ENCODE peak calls at places on chromosomes 4 and X, in four cellular contexts. Z is cardiac muscle cell, N is progenitor cell of endocrine pancreas, U is neural crest cell. A is an unnamed sample.
A peak's percentile ranks its signal among the peaks of the same experiment; 100 is the strongest.

GRCh38 chr4:20809796-20810195 is 109.5 kb downstream of the PACRGL start:
- DNase-seq in Z (peak; percentile 18), N (no peak), U (no peak), A (no peak)

GRCh38 chr4:3228881-3229280 is 20.1 kb upstream of the MSANTD1 start:
- DNase-seq in Z (no peak), N (no peak), U (no peak), A (no peak)

GRCh38 chr4:164716901-164717300 is 37.0 kb upstream of the SMIM31 start:
- DNase-seq in Z (peak; percentile 18), N (no peak), U (no peak), A (no peak)

GRCh38 chr4:112560084-112560483 is 44.1 kb upstream of the NEUROG2 start:
- DNase-seq in Z (no peak), N (no peak), U (no peak), A (no peak)

GRCh38 chrX:1165535-1166196 is 46.8 kb downstream of the CRLF2 start:
- DNase-seq in Z (peak; percentile 38), N (no peak), U (no peak), A (no peak)

GRCh38 chr4:22338806-22339205 is 177.1 kb downstream of the ADGRA3 start:
- DNase-seq in Z (no peak), N (no peak), U (no peak), A (no peak)

GRCh38 chr4:17636696-17637351 is 22.4 kb downstream of the MED28 start:
- DNase-seq in Z (peak; percentile 85), N (peak; percentile 70), U (peak; percentile 85), A (peak; percentile 85)

GRCh38 chrX:848366-848765 is 217.8 kb downstream of the SHOX start:
- DNase-seq in Z (no peak), N (no peak), U (no peak), A (no peak)

GRCh38 chr4:25915359-25915716 is 1.3 kb downstream of the SMIM20 start:
- DNase-seq in Z (no peak), N (no peak), U (no peak), A (no peak)

GRCh38 chr4:24888475-24888874 is 24.4 kb downstream of the CCDC149 start:
- DNase-seq in Z (no peak), N (no peak), U (no peak), A (no peak)

GRCh38 chrX:107485019-107485418 is 35.6 kb downstream of the FRMPD3 start:
- DNase-seq in Z (no peak), N (no peak), U (no peak), A (no peak)
- TF ChIP-seq CTCF in Z (no peak), N (no peak), U (no peak), A (no peak)

GRCh38 chrX:143788265-143788664 is 67.7 kb upstream of the SPANXN2 start:
- DNase-seq in Z (peak; percentile 34), N (no peak), U (peak; percentile 2), A (no peak)
- TF ChIP-seq CTCF in Z (peak; percentile 51), N (peak; percentile 57), U (peak; percentile 60), A (no peak)

DNA sequence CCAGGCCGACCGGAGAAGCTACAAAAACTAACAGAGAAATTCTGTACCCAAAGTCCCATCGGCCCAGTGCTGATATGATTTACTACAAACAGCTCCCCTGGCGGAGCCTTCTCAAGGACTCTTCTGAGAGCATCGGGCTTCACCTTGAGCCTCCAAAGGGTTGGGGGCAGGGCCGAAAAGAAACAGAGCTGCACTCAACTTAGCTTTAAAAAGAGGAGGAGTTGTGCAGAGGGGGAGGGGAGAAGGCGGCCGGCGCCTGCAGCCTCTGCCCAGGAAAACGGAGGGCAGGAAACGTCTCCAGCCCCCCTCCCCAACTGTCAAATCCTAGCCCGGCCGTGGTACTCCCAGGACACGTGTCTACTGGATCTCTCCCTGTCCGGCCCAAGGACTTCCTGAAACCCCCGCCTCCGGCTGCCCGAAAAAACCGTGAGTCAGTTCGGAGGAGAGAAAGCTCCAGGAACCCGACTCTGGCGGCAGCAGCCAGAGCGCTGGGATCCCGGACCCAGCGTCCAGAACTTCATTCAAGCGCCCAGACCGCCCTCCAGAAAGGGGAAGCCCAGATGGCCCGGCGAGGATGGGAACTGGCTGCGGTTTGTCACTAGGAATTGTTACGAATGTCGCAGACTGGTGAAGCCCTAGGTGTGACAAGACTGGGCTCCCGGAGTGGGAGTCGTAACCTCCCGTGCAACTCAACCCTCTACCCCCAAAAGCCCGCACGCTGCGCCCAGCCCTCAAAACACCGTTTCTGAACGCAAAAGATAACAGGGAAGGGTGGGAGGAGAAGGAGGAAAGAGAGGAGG is 1.0 kb downstream of the ADAMTS3 start:
- DNase-seq in Z (peak; percentile 93), N (peak; percentile 39), U (peak; percentile 43), A (peak; percentile 73)
- TF ChIP-seq CTCF in Z (peak; percentile 52), N (peak; percentile 49), U (peak; percentile 58), A (no peak)

DNA sequence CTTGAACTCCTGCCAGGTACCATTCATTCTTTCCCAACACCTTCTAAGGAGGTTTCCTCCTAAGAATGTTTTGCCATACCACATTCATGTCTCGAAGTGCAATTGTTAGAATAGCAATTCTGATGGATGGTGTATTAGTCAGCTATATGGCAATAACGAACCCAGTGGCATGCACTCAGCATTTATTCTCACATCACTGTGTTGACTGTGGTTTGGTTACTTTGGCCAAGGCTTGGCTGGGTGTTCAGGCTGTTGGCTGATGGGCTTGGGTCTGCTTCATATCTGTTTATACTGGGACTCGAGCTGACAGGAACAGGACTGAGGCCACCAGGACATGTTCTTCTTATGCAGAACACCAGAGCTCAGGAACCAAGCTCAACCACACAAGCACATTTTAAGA is 31.7 kb downstream of the PSAPL1 start:
- DNase-seq in Z (no peak), N (no peak), U (no peak), A (no peak)
- TF ChIP-seq CTCF in Z (no peak), N (no peak), U (no peak), A (no peak)

GRCh38 chr4:168074861-168075260 is 17.5 kb upstream of the ANXA10 start:
- DNase-seq in Z (no peak), N (no peak), U (no peak), A (no peak)
- TF ChIP-seq CTCF in Z (no peak), N (no peak), U (no peak), A (no peak)

GRCh38 chr4:80043534-80043933 is 29.5 kb downstream of the ANTXR2 start:
- DNase-seq in Z (no peak), N (no peak), U (no peak), A (no peak)
- TF ChIP-seq CTCF in Z (no peak), N (no peak), U (no peak), A (no peak)

GRCh38 chr4:106104276-106104675 is 209.0 kb downstream of the NPNT start:
- DNase-seq in Z (no peak), N (no peak), U (no peak), A (no peak)
- TF ChIP-seq CTCF in Z (no peak), N (no peak), U (no peak), A (no peak)

GRCh38 chrX:34332336-34332735 is 200.2 kb upstream of the FAM47A start:
- DNase-seq in Z (peak; percentile 15), N (no peak), U (no peak), A (no peak)
- TF ChIP-seq CTCF in Z (peak; percentile 23), N (peak; percentile 53), U (peak; percentile 55), A (no peak)

DNA sequence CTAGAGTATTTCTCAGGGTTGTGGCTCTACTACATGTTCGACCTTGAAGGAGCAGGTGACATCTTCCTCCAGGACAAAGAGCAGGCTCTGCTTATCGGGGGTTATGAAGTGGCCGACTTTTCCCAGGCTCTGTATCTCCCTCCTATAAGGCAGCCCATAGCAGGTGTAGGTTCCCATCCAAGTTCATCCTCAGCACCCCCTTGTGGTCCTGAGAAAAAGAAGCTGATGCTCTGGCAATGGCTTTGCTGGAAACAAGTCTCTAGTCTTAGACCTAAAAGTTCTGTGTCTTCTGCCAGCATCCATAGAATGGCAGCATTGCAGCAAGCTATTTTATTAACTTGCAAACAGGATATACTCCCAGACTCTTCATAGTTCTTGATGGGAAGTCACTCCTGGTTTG is 836.6 kb upstream of the PRKX start:
- DNase-seq in Z (peak; percentile 30), N (no peak), U (no peak), A (no peak)
- TF ChIP-seq CTCF in Z (no peak), N (peak; percentile 39), U (peak; percentile 40), A (peak; percentile 40)